ENCODE peak calls at places on chromosomes 5 and 9, in eight cellular contexts. F is CD8-positive, alpha-beta T cell; K is uterus; T is lower lobe of right lung; V is vagina; N is PC-3; E is body of pancreas; Y is fibroblast of lung. D is an unnamed sample.
A peak's percentile ranks its signal among the peaks of the same experiment; 100 is the strongest.

GRCh38 chr5:109470263-109470662 is 60.5 kb upstream of the PJA2 start:
- DNase-seq in F (no peak), K (no peak), T (no peak), V (no peak), N (no peak), E (no peak), Y (no peak), D (no peak)

GRCh38 chr5:142825378-142826089 is 55.4 kb downstream of the ARHGAP26 start:
- DNase-seq in F (no peak), K (no peak), T (no peak), V (no peak), N (no peak), E (no peak), Y (no peak), D (no peak)

GRCh38 chr9:113614843-113615648 is 151.5 kb downstream of the RGS3 start:
- DNase-seq in F (no peak), K (peak; percentile 44), T (no peak), V (no peak), N (no peak), E (peak; percentile 29), Y (peak; percentile 77), D (no peak)

GRCh38 chr5:31682847-31683246 is 43.9 kb downstream of the PDZD2 start:
- DNase-seq in F (no peak), K (no peak), T (no peak), V (no peak), N (no peak), E (no peak), Y (no peak), D (no peak)

GRCh38 chr9:129720181-129720864 is 32.5 kb downstream of the PTGES start:
- DNase-seq in F (no peak), K (no peak), T (no peak), V (no peak), N (peak; percentile 12), E (no peak), Y (no peak), D (no peak)

GRCh38 chr9:111399772-111400563 is 69.9 kb upstream of the OR2K2 start:
- DNase-seq in F (no peak), K (no peak), T (no peak), V (no peak), N (peak; percentile 69), E (peak; percentile 22), Y (peak; percentile 38), D (no peak)

GRCh38 chr5:173094012-173094661 is 38.0 kb downstream of the CREBRF start:
- DNase-seq in F (no peak), K (no peak), T (no peak), V (no peak), N (peak; percentile 61), E (no peak), Y (peak; percentile 89), D (no peak)

GRCh38 chr9:81083821-81084512 is 605.4 kb downstream of the TLE1 start:
- DNase-seq in F (no peak), K (no peak), T (no peak), V (no peak), N (peak; percentile 59), E (no peak), Y (peak; percentile 55), D (no peak)

GRCh38 chr9:87085073-87085472 is 137.8 kb upstream of the GAS1 start:
- DNase-seq in F (no peak), K (no peak), T (no peak), V (no peak), N (no peak), E (no peak), Y (no peak), D (no peak)

GRCh38 chr5:56142620-56143431 is 90.3 kb downstream of the ANKRD55 start:
- DNase-seq in F (no peak), K (no peak), T (no peak), V (no peak), N (peak; percentile 64), E (peak; percentile 71), Y (no peak), D (no peak)

GRCh38 chr9:112378441-112379176 is 1.3 kb upstream of the HSDL2 start:
- DNase-seq in F (no peak), K (no peak), T (peak; percentile 51), V (no peak), N (peak; percentile 38), E (peak; percentile 36), Y (no peak), D (peak; percentile 5)

GRCh38 chr9:18889550-18889949 is 143.5 kb downstream of the SAXO1 start:
- DNase-seq in F (no peak), K (no peak), T (no peak), V (no peak), N (no peak), E (no peak), Y (no peak), D (no peak)

GRCh38 chr9:93004561-93004960 is 53.9 kb upstream of the SUSD3 start:
- DNase-seq in F (no peak), K (no peak), T (no peak), V (peak; percentile 67), N (no peak), E (no peak), Y (no peak), D (no peak)

GRCh38 chr9:93005876-93006275 is 52.6 kb upstream of the SUSD3 start:
- DNase-seq in F (no peak), K (no peak), T (no peak), V (peak; percentile 46), N (no peak), E (no peak), Y (no peak), D (no peak)

GRCh38 chr9:93002700-93003099 is 55.4 kb downstream of the FGD3 start:
- DNase-seq in F (no peak), K (no peak), T (no peak), V (peak; percentile 67), N (no peak), E (no peak), Y (no peak), D (no peak)

GRCh38 chr9:93001036-93001435 is 53.7 kb downstream of the FGD3 start:
- DNase-seq in F (no peak), K (no peak), T (no peak), V (no peak), N (no peak), E (no peak), Y (no peak), D (no peak)

DNA sequence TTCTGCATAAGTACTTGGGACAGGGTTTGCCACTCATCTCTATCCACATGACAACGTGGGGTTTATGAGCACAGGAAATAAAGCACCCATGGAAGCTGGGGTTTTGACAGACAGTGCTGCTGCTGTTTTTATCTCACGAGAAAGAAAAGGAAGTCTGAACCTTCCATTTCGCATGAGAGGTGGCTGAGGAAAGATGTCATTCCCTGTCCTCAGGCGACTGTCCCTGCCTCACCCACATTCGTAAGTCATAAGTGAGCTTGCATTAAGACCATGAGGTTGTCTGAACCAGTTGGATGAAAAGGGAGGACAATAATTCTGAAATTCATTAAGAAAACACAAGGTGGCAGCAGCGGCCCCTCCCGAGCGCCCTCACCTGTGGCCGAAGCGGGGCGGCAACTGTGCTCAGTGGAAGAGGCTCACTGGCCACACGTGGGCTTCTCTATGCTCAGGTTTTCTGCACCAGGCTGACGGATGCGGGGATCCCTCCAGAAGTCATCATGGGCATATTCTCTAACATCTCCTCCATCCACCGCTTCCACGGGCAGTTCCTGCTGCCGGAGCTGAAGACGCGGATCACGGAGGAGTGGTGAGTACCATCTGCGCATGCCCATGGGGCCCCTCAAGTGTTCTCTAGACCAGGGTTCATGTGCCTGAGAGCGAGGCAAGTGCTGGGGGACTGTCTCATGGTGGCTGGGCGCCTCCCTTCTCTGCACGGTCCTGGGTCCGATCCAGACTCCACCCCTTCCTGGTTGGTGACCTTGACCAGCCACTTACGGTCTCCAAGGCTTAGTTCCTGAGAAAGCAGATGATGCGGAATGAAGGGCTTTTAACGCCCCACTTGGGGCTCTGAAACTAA is 54.7 kb upstream of the SUSD3 start:
- DNase-seq in F (no peak), K (peak; percentile 57), T (peak; percentile 80), V (peak; percentile 82), N (peak; percentile 72), E (peak; percentile 74), Y (peak; percentile 44), D (peak; percentile 53)
- H3K27ac ChIP-seq in F (peak overlapping the region; percentile 23), K (no peak overlapping the region), T (peak overlapping the region; percentile 26), V (no peak overlapping the region), N (no peak overlapping the region), E (no peak overlapping the region), Y (no peak overlapping the region), D (peak overlapping the region; percentile 63)

DNA sequence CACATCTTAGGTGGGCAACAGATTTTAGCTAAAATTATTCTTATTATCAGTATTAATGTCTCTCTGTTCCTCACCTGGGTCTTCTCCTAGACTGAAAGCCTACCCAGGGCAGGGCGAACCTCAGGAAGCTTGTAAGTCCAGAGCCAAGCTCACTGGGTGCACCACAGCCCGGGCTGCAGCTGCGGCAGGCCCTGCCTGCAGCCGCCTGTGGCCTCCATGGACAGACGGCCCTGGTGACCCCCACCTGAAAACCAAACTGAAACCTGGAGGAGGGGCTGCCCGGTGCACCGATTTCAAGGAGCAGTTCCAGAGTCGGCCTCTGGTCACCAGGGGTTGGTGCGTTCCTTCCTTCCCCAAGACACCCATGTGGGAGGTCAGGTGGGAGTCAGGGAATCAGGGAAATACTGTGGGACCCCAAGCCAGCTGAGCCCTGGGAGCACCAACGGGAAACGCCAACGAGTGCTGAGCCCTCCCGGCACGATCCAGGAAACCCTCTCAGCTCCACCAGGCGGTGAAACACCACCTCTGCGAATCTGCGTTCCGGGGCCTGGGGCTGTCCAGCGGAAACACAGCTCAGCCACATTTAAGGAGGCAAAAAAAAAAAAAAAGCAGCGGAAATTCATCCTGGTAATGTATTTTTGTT is 68.6 kb upstream of the PPP1R26 start:
- DNase-seq in F (no peak), K (no peak), T (no peak), V (no peak), N (no peak), E (no peak), Y (no peak), D (no peak)
- TF ChIP-seq CTCF in F (no peak), K (no peak), T (no peak), V (no peak), N (no peak), E (no peak), Y (no peak), D (no peak)

GRCh38 chr5:151449836-151450235 is 2.4 kb downstream of the SLC36A1 start:
- DNase-seq in F (no peak), K (no peak), T (no peak), V (no peak), N (no peak), E (no peak), Y (no peak), D (no peak)

GRCh38 chr5:151449288-151449687 is 1.9 kb downstream of the SLC36A1 start:
- DNase-seq in F (no peak), K (no peak), T (no peak), V (no peak), N (no peak), E (no peak), Y (no peak), D (no peak)

GRCh38 chr5:151450605-151451004 is 3.2 kb downstream of the SLC36A1 start:
- DNase-seq in F (no peak), K (no peak), T (no peak), V (no peak), N (no peak), E (no peak), Y (no peak), D (no peak)

GRCh38 chr5:151447174-151448037 is at the start of gene SLC36A1:
- DNase-seq in F (peak; percentile 80), K (peak; percentile 94), T (peak; percentile 97), V (no peak), N (peak; percentile 95), E (peak; percentile 96), Y (peak; percentile 86), D (peak; percentile 86)

GRCh38 chr5:151448038-151448985 is 909 bp downstream of the SLC36A1 start:
- DNase-seq in F (no peak), K (peak; percentile 14), T (no peak), V (no peak), N (peak; percentile 60), E (peak; percentile 58), Y (peak; percentile 9), D (peak; percentile 8)
- H3K27me3 ChIP-seq in F (no peaks in the 10 kb centered on the region), K (no peaks in the 10 kb centered on the region), T (no peaks in the 10 kb centered on the region), V (no peaks in the 10 kb centered on the region), N (peaks cover 3% of the 10 kb centered on the region), E (no peaks in the 10 kb centered on the region), Y (no peaks in the 10 kb centered on the region), D (peaks cover 9% of the 10 kb centered on the region)

GRCh38 chr9:128607642-128608350 is 48.9 kb downstream of the DYNC2I2 start:
- DNase-seq in F (no peak), K (no peak), T (no peak), V (no peak), N (peak; percentile 43), E (peak; percentile 99), Y (peak; percentile 30), D (no peak)
- H3K27ac ChIP-seq in F (no peak overlapping the region), K (no peak overlapping the region), T (no peak overlapping the region), V (no peak overlapping the region), N (peak overlapping the region; percentile 40), E (peak overlapping the region; percentile 86), Y (no peak overlapping the region), D (no peak overlapping the region)